ENCODE peak calls at places on chromosome 18, in four cellular contexts. H is heart right ventricle, V is AG04450, M is astrocyte. L is an unnamed sample.

GRCh38 chr18:22265838-22266237 is 96.4 kb downstream of the GATA6 start:
- DNase-seq in H (no peak), M (no peak), V (no peak), L (no peak)

GRCh38 chr18:66513996-66514395 is 89.9 kb downstream of the CDH19 start:
- DNase-seq in H (no peak), V (no peak), M (no peak), L (no peak)

GRCh38 chr18:68713131-68713530 is 1.8 kb downstream of the TMX3 start:
- DNase-seq in V (no peak), H (no peak), M (no peak), L (no peak)

GRCh38 chr18:65409266-65409665 is 341.5 kb upstream of the CDH7 start:
- DNase-seq in H (no peak), V (no peak), M (no peak), L (no peak)

GRCh38 chr18:78304199-78304826 is 675.3 kb upstream of the SALL3 start:
- DNase-seq in V (no peak), H (no peak), M (no peak), L (no peak)

GRCh38 chr18:23838801-23839366 is 149.6 kb downstream of the LAMA3 start:
- DNase-seq in M (peak; percentile 75), V (no peak), H (no peak), L (no peak)

GRCh38 chr18:57737661-57738060 is 65.5 kb downstream of the ATP8B1 start:
- DNase-seq in M (peak; percentile 98), V (peak; percentile 96), H (peak; percentile 39), L (peak; percentile 90)

GRCh38 chr18:22538463-22538862 is 120.7 kb upstream of the CTAGE1 start:
- DNase-seq in M (no peak), V (no peak), H (no peak), L (peak; percentile 85)

GRCh38 chr18:79479114-79479760 is 83.5 kb downstream of the NFATC1 start:
- DNase-seq in M (no peak), V (no peak), H (no peak), L (no peak)

GRCh38 chr18:74990563-74991081 is 218.3 kb downstream of the PTGR3 start:
- DNase-seq in H (no peak), V (no peak), M (peak; percentile 39), L (no peak)

GRCh38 chr18:44126598-44126997 is 554.1 kb upstream of the SETBP1 start:
- DNase-seq in V (no peak), M (no peak), H (no peak), L (no peak)

GRCh38 chr18:44128365-44128764 is 552.3 kb upstream of the SETBP1 start:
- DNase-seq in M (peak; percentile 15), V (no peak), H (no peak), L (no peak)

GRCh38 chr18:44117821-44118220 is 562.9 kb upstream of the SETBP1 start:
- DNase-seq in H (no peak), M (no peak), V (no peak), L (no peak)

DNA sequence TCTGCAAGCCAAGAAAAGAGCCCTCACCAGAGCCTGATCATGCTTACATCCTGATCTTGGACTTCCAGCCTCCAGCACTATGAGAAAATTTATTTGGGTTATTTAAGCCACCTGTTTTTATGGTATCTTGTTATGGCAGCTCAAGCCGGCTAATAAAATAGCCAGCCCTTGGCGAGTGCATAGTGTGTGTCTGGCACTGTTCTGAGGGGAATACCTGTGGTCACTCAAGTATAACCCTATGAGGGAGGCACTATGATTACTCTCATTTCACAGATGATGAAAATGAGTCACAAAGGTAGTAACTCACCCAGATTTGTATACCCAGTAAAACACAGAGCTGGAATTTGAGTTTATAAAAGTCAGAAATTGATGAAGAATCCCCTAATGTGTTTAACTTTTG is 556.9 kb upstream of the SETBP1 start:
- DNase-seq in V (no peak), H (no peak), M (peak; percentile 70), L (no peak)
- H3K27ac ChIP-seq in V (no peak overlapping the region), H (no peak overlapping the region), M (no peak overlapping the region), L (no peak overlapping the region)

DNA sequence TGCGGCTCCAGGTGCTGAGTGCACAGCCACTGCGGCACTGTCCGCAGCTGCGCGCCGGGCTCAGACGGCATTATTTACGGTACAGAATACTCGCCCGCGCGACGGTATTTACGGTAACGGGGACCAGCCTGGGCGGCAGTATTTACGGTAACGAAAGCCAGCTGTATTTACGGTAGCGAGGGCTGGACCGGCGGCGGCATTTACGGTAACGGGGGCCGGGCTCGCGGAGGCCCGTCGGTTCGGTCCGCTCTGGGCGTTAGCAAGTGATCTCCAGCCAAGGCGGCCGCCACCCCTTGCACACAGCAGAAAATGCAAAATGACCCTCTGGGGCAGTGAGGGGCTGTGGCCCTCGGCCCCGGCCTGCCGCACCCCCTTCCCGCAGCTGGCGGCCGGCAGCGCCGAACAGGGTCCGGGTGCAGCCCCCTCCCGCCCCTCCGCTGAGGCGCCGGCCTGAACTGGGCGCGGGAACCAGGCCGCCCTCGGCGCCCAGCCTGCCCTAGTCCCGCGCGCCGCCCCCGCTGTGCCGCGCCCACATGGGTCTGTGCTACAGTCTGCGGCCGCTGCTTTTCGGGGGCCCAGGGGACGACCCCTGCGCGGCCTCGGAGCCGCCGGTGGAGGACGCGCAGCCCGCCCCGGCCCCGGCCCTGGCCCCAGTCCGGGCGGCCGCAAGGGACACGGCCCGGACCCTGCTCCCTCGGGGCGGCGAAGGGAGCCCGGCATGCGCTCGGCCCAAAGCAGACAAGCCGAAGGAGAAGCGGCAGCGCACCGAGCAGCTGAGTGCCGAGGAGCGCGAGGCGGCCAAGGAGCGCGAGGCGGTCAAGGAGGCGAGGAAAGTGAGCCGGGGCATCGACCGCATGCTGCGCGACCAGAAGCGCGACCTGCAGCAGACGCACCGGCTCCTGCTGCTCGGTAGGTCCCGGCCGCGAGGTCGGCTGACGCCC is at the start of gene GNAL:
- DNase-seq in H (peak; percentile 75), M (peak; percentile 86), V (peak; percentile 67), L (peak; percentile 83)
- H3K27me3 ChIP-seq in H (peaks cover 50% of the 10 kb centered on the region), M (peaks cover 22% of the 10 kb centered on the region), V (peaks cover 10% of the 10 kb centered on the region), L (no peaks in the 10 kb centered on the region)

GRCh38 chr18:56645415-56646016 is 5.6 kb upstream of the WDR7 start:
- DNase-seq in V (no peak), M (no peak), H (no peak), L (no peak)
- TF ChIP-seq CTCF in V (peak; percentile 55), M (peak; percentile 62), H (peak; percentile 50), L (no peak)

GRCh38 chr18:12008181-12008767 is 27.0 kb downstream of the IMPA2 start:
- DNase-seq in V (no peak), H (no peak), M (no peak), L (no peak)

GRCh38 chr18:12011199-12011961 is 30.1 kb downstream of the IMPA2 start:
- DNase-seq in V (no peak), H (no peak), M (no peak), L (no peak)

GRCh38 chr18:12008842-12009580 is 27.7 kb downstream of the IMPA2 start:
- DNase-seq in M (no peak), V (no peak), H (no peak), L (no peak)

GRCh38 chr18:12010187-12010802 is 29.0 kb downstream of the IMPA2 start:
- DNase-seq in V (no peak), M (no peak), H (no peak), L (no peak)

DNA sequence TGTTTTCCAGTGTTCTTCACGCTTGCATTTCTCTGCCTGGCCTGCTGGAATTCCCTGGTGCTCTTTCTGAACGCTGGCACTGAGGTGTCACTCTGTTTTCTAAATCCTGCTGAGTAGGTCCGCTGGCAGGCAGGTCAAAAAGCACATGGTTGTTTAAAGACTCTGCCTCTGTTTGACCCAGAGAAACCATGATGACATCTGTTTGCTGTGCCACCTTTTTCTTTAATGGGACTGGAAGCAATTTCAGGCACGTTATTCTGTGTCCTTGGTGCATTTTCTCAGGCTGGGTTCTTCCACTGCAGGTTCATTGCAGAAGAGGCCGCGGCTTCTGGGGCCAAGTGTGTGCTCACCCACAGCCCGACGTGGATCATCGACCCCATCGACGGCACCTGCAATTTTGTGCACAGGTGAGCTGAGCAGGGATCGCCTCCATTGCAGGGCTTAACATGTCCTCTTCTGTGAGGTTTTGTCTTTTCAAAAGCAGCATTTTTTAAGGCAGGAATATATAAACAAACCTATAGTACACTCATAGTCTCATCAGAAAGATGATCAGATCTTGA is 28.4 kb downstream of the IMPA2 start:
- DNase-seq in V (no peak), M (no peak), H (no peak), L (no peak)
- H3K27ac ChIP-seq in V (no peak overlapping the region), M (no peak overlapping the region), H (peak overlapping the region; percentile 5), L (no peak overlapping the region)

DNA sequence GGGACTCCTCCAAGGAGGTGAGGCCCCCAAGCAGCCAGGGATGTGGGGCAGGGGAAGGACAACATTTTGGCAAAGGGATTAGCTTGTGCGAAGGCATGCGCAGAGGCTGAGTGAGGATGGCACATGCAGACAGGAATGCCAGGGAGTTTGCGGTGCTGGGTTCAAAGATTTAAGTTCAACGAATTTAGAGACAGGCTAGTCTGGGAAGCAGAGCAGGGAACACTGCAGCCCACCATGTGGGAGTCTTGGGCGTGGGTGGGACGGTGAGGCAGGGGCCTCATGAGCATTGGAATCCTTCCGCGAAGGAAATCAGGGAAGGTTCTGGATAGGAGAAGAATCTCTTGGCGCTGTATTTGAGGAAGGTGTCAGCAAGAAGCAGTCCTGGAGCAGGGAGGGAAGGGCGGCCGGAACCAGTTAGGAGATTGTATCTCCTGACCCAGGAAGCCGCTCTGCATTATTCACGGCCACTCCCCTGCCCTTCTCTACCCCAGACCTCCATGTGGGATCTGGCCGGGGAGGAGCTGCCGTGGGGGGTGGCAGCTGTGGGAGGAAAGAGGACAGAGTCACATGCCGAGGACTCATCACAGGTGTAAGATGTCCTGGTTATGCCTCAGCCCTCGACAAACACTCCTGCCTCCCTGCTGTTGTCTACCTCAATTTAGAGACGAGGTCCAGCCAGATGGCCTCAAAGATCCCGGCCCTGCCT is 123.6 kb upstream of the SMAD2 start:
- DNase-seq in V (no peak), M (no peak), H (no peak), L (no peak)
- H3K27me3 ChIP-seq in V (peaks cover 12% of the 10 kb centered on the region), M (peaks cover 14% of the 10 kb centered on the region), H (no peaks in the 10 kb centered on the region), L (no peaks in the 10 kb centered on the region)

GRCh38 chr18:26386002-26386401 is 159.8 kb downstream of the TAF4B start:
- DNase-seq in M (peak; percentile 35), V (no peak), H (no peak), L (no peak)

GRCh38 chr18:26386421-26386820 is 160.2 kb downstream of the TAF4B start:
- DNase-seq in H (no peak), V (no peak), M (peak; percentile 37), L (no peak)

GRCh38 chr18:26383454-26384270 is 157.4 kb downstream of the TAF4B start:
- DNase-seq in M (peak; percentile 45), V (no peak), H (no peak), L (no peak)
- TF ChIP-seq CTCF in M (peak; percentile 89), V (peak; percentile 74), H (peak; percentile 74), L (peak; percentile 64)